ENCODE peak calls at places on chromosomes 1 and 21, in ten cellular contexts. One of them, this sample, is unnamed.
A peak's percentile ranks its signal among the peaks of the same experiment; 100 is the strongest.

GRCh38 chr1:154883919-154884867 is 14.1 kb upstream of the KCNN3 start:
- ATAC-seq in HCT116: no peak
- ATAC-seq in activated T-cell treated with anti-CD3 and anti-CD28 coated beads, Interleukin-2, amount 50 U/mL, for 4 hours: no peak
- ATAC-seq in left ventricle myocardium superior: peak; percentile 64
- ATAC-seq in activated CD8-positive, alpha-beta memory T cell treated with anti-CD3 and anti-CD28 coated beads, Interleukin-2, amount 10 ng/mL, durations not matched to agents 7 days and 5 days: no peak
- ATAC-seq in Right ventricle myocardium superior: peak; percentile 47
- ATAC-seq in aorta: no peak
- ATAC-seq in naive thymus-derived CD8-positive, alpha-beta T cell: no peak
- ATAC-seq in HepG2: no peak
- ATAC-seq in stimulated activated effector memory CD8-positive, alpha-beta T cell treated with anti-CD3 and anti-CD28 coated beads, Interleukin-12 subunit alpha, Interleukin-12 subunit beta, amount 100 ng/mL, for 72 hours: no peak
- ATAC-seq in this sample: no peak

GRCh38 chr1:107840746-107841145 is 124.2 kb downstream of the VAV3 start:
- ATAC-seq in naive thymus-derived CD8-positive, alpha-beta T cell: peak; percentile 37
- ATAC-seq in aorta: no peak
- ATAC-seq in left ventricle myocardium superior: peak; percentile 34
- ATAC-seq in HCT116: no peak
- ATAC-seq in activated T-cell treated with anti-CD3 and anti-CD28 coated beads, Interleukin-2, amount 50 U/mL, for 4 hours: no peak
- ATAC-seq in stimulated activated effector memory CD8-positive, alpha-beta T cell treated with anti-CD3 and anti-CD28 coated beads, Interleukin-12 subunit alpha, Interleukin-12 subunit beta, amount 100 ng/mL, for 72 hours: peak; percentile 56
- ATAC-seq in Right ventricle myocardium superior: no peak
- ATAC-seq in HepG2: no peak
- ATAC-seq in activated CD8-positive, alpha-beta memory T cell treated with anti-CD3 and anti-CD28 coated beads, Interleukin-2, amount 10 ng/mL, durations not matched to agents 7 days and 5 days: peak; percentile 39
- ATAC-seq in this sample: peak; percentile 71

GRCh38 chr1:42793824-42794223 is 9.0 kb downstream of the TMEM269 start:
- ATAC-seq in left ventricle myocardium superior: peak; percentile 22
- ATAC-seq in activated T-cell treated with anti-CD3 and anti-CD28 coated beads, Interleukin-2, amount 50 U/mL, for 4 hours: no peak
- ATAC-seq in HepG2: no peak
- ATAC-seq in Right ventricle myocardium superior: no peak
- ATAC-seq in stimulated activated effector memory CD8-positive, alpha-beta T cell treated with anti-CD3 and anti-CD28 coated beads, Interleukin-12 subunit alpha, Interleukin-12 subunit beta, amount 100 ng/mL, for 72 hours: no peak
- ATAC-seq in naive thymus-derived CD8-positive, alpha-beta T cell: no peak
- ATAC-seq in activated CD8-positive, alpha-beta memory T cell treated with anti-CD3 and anti-CD28 coated beads, Interleukin-2, amount 10 ng/mL, durations not matched to agents 7 days and 5 days: no peak
- ATAC-seq in aorta: peak; percentile 57
- ATAC-seq in HCT116: no peak
- ATAC-seq in this sample: no peak

GRCh38 chr1:92538413-92539061 is 51.8 kb upstream of the GFI1 start:
- ATAC-seq in naive thymus-derived CD8-positive, alpha-beta T cell: no peak
- ATAC-seq in aorta: no peak
- ATAC-seq in stimulated activated effector memory CD8-positive, alpha-beta T cell treated with anti-CD3 and anti-CD28 coated beads, Interleukin-12 subunit alpha, Interleukin-12 subunit beta, amount 100 ng/mL, for 72 hours: peak; percentile 83
- ATAC-seq in Right ventricle myocardium superior: no peak
- ATAC-seq in HCT116: no peak
- ATAC-seq in HepG2: no peak
- ATAC-seq in left ventricle myocardium superior: no peak
- ATAC-seq in activated CD8-positive, alpha-beta memory T cell treated with anti-CD3 and anti-CD28 coated beads, Interleukin-2, amount 10 ng/mL, durations not matched to agents 7 days and 5 days: peak; percentile 62
- ATAC-seq in activated T-cell treated with anti-CD3 and anti-CD28 coated beads, Interleukin-2, amount 50 U/mL, for 4 hours: peak; percentile 68
- ATAC-seq in this sample: peak; percentile 60

GRCh38 chr1:200671235-200671786 is 1.6 kb upstream of the DDX59 start:
- ATAC-seq in Right ventricle myocardium superior: no peak
- ATAC-seq in activated CD8-positive, alpha-beta memory T cell treated with anti-CD3 and anti-CD28 coated beads, Interleukin-2, amount 10 ng/mL, durations not matched to agents 7 days and 5 days: no peak
- ATAC-seq in activated T-cell treated with anti-CD3 and anti-CD28 coated beads, Interleukin-2, amount 50 U/mL, for 4 hours: no peak
- ATAC-seq in HepG2: no peak
- ATAC-seq in HCT116: no peak
- ATAC-seq in aorta: no peak
- ATAC-seq in naive thymus-derived CD8-positive, alpha-beta T cell: no peak
- ATAC-seq in left ventricle myocardium superior: no peak
- ATAC-seq in stimulated activated effector memory CD8-positive, alpha-beta T cell treated with anti-CD3 and anti-CD28 coated beads, Interleukin-12 subunit alpha, Interleukin-12 subunit beta, amount 100 ng/mL, for 72 hours: no peak
- ATAC-seq in this sample: no peak

GRCh38 chr1:103112535-103112934 is 4.2 kb upstream of the COL11A1 start:
- ATAC-seq in left ventricle myocardium superior: no peak
- ATAC-seq in naive thymus-derived CD8-positive, alpha-beta T cell: no peak
- ATAC-seq in aorta: no peak
- ATAC-seq in Right ventricle myocardium superior: no peak
- ATAC-seq in HepG2: no peak
- ATAC-seq in activated T-cell treated with anti-CD3 and anti-CD28 coated beads, Interleukin-2, amount 50 U/mL, for 4 hours: no peak
- ATAC-seq in stimulated activated effector memory CD8-positive, alpha-beta T cell treated with anti-CD3 and anti-CD28 coated beads, Interleukin-12 subunit alpha, Interleukin-12 subunit beta, amount 100 ng/mL, for 72 hours: no peak
- ATAC-seq in activated CD8-positive, alpha-beta memory T cell treated with anti-CD3 and anti-CD28 coated beads, Interleukin-2, amount 10 ng/mL, durations not matched to agents 7 days and 5 days: no peak
- ATAC-seq in HCT116: no peak
- ATAC-seq in this sample: no peak

GRCh38 chr1:232335261-232335660 is 294.7 kb downstream of the SIPA1L2 start:
- ATAC-seq in left ventricle myocardium superior: no peak
- ATAC-seq in Right ventricle myocardium superior: no peak
- ATAC-seq in HepG2: no peak
- ATAC-seq in naive thymus-derived CD8-positive, alpha-beta T cell: peak; percentile 98
- ATAC-seq in activated T-cell treated with anti-CD3 and anti-CD28 coated beads, Interleukin-2, amount 50 U/mL, for 4 hours: peak; percentile 25
- ATAC-seq in activated CD8-positive, alpha-beta memory T cell treated with anti-CD3 and anti-CD28 coated beads, Interleukin-2, amount 10 ng/mL, durations not matched to agents 7 days and 5 days: no peak
- ATAC-seq in aorta: no peak
- ATAC-seq in HCT116: no peak
- ATAC-seq in stimulated activated effector memory CD8-positive, alpha-beta T cell treated with anti-CD3 and anti-CD28 coated beads, Interleukin-12 subunit alpha, Interleukin-12 subunit beta, amount 100 ng/mL, for 72 hours: peak; percentile 45
- ATAC-seq in this sample: no peak

GRCh38 chr1:235631816-235632215 is 17.8 kb downstream of the GNG4 start:
- ATAC-seq in aorta: no peak
- ATAC-seq in HepG2: peak; percentile 43
- ATAC-seq in HCT116: no peak
- ATAC-seq in stimulated activated effector memory CD8-positive, alpha-beta T cell treated with anti-CD3 and anti-CD28 coated beads, Interleukin-12 subunit alpha, Interleukin-12 subunit beta, amount 100 ng/mL, for 72 hours: no peak
- ATAC-seq in left ventricle myocardium superior: no peak
- ATAC-seq in activated T-cell treated with anti-CD3 and anti-CD28 coated beads, Interleukin-2, amount 50 U/mL, for 4 hours: no peak
- ATAC-seq in Right ventricle myocardium superior: no peak
- ATAC-seq in activated CD8-positive, alpha-beta memory T cell treated with anti-CD3 and anti-CD28 coated beads, Interleukin-2, amount 10 ng/mL, durations not matched to agents 7 days and 5 days: no peak
- ATAC-seq in naive thymus-derived CD8-positive, alpha-beta T cell: no peak
- ATAC-seq in this sample: no peak

GRCh38 chr1:107867892-107868291 is 97.1 kb downstream of the VAV3 start:
- ATAC-seq in Right ventricle myocardium superior: no peak
- ATAC-seq in activated CD8-positive, alpha-beta memory T cell treated with anti-CD3 and anti-CD28 coated beads, Interleukin-2, amount 10 ng/mL, durations not matched to agents 7 days and 5 days: no peak
- ATAC-seq in HCT116: no peak
- ATAC-seq in aorta: no peak
- ATAC-seq in naive thymus-derived CD8-positive, alpha-beta T cell: no peak
- ATAC-seq in left ventricle myocardium superior: no peak
- ATAC-seq in stimulated activated effector memory CD8-positive, alpha-beta T cell treated with anti-CD3 and anti-CD28 coated beads, Interleukin-12 subunit alpha, Interleukin-12 subunit beta, amount 100 ng/mL, for 72 hours: no peak
- ATAC-seq in activated T-cell treated with anti-CD3 and anti-CD28 coated beads, Interleukin-2, amount 50 U/mL, for 4 hours: no peak
- ATAC-seq in HepG2: no peak
- ATAC-seq in this sample: no peak

GRCh38 chr1:31416101-31416736 is 3.2 kb downstream of the SERINC2 start:
- ATAC-seq in activated T-cell treated with anti-CD3 and anti-CD28 coated beads, Interleukin-2, amount 50 U/mL, for 4 hours: no peak
- ATAC-seq in stimulated activated effector memory CD8-positive, alpha-beta T cell treated with anti-CD3 and anti-CD28 coated beads, Interleukin-12 subunit alpha, Interleukin-12 subunit beta, amount 100 ng/mL, for 72 hours: no peak
- ATAC-seq in aorta: no peak
- ATAC-seq in activated CD8-positive, alpha-beta memory T cell treated with anti-CD3 and anti-CD28 coated beads, Interleukin-2, amount 10 ng/mL, durations not matched to agents 7 days and 5 days: no peak
- ATAC-seq in HepG2: no peak
- ATAC-seq in HCT116: no peak
- ATAC-seq in naive thymus-derived CD8-positive, alpha-beta T cell: no peak
- ATAC-seq in Right ventricle myocardium superior: no peak
- ATAC-seq in left ventricle myocardium superior: no peak
- ATAC-seq in this sample: no peak

GRCh38 chr1:159535907-159536306 is at the start of gene OR10J5:
- ATAC-seq in HepG2: no peak
- ATAC-seq in HCT116: no peak
- ATAC-seq in stimulated activated effector memory CD8-positive, alpha-beta T cell treated with anti-CD3 and anti-CD28 coated beads, Interleukin-12 subunit alpha, Interleukin-12 subunit beta, amount 100 ng/mL, for 72 hours: no peak
- ATAC-seq in activated CD8-positive, alpha-beta memory T cell treated with anti-CD3 and anti-CD28 coated beads, Interleukin-2, amount 10 ng/mL, durations not matched to agents 7 days and 5 days: no peak
- ATAC-seq in left ventricle myocardium superior: no peak
- ATAC-seq in Right ventricle myocardium superior: no peak
- ATAC-seq in naive thymus-derived CD8-positive, alpha-beta T cell: no peak
- ATAC-seq in activated T-cell treated with anti-CD3 and anti-CD28 coated beads, Interleukin-2, amount 50 U/mL, for 4 hours: no peak
- ATAC-seq in aorta: no peak
- ATAC-seq in this sample: no peak

GRCh38 chr1:93864175-93864574 is 14.8 kb downstream of the DNTTIP2 start:
- ATAC-seq in stimulated activated effector memory CD8-positive, alpha-beta T cell treated with anti-CD3 and anti-CD28 coated beads, Interleukin-12 subunit alpha, Interleukin-12 subunit beta, amount 100 ng/mL, for 72 hours: no peak
- ATAC-seq in activated T-cell treated with anti-CD3 and anti-CD28 coated beads, Interleukin-2, amount 50 U/mL, for 4 hours: no peak
- ATAC-seq in HepG2: no peak
- ATAC-seq in aorta: no peak
- ATAC-seq in HCT116: no peak
- ATAC-seq in left ventricle myocardium superior: no peak
- ATAC-seq in activated CD8-positive, alpha-beta memory T cell treated with anti-CD3 and anti-CD28 coated beads, Interleukin-2, amount 10 ng/mL, durations not matched to agents 7 days and 5 days: no peak
- ATAC-seq in Right ventricle myocardium superior: no peak
- ATAC-seq in naive thymus-derived CD8-positive, alpha-beta T cell: no peak
- ATAC-seq in this sample: no peak

GRCh38 chr1:61287734-61288133 is 205.4 kb downstream of the NFIA start:
- ATAC-seq in left ventricle myocardium superior: no peak
- ATAC-seq in aorta: peak; percentile 33
- ATAC-seq in stimulated activated effector memory CD8-positive, alpha-beta T cell treated with anti-CD3 and anti-CD28 coated beads, Interleukin-12 subunit alpha, Interleukin-12 subunit beta, amount 100 ng/mL, for 72 hours: no peak
- ATAC-seq in activated CD8-positive, alpha-beta memory T cell treated with anti-CD3 and anti-CD28 coated beads, Interleukin-2, amount 10 ng/mL, durations not matched to agents 7 days and 5 days: no peak
- ATAC-seq in HCT116: peak; percentile 71
- ATAC-seq in Right ventricle myocardium superior: no peak
- ATAC-seq in HepG2: no peak
- ATAC-seq in activated T-cell treated with anti-CD3 and anti-CD28 coated beads, Interleukin-2, amount 50 U/mL, for 4 hours: no peak
- ATAC-seq in naive thymus-derived CD8-positive, alpha-beta T cell: no peak
- ATAC-seq in this sample: no peak

GRCh38 chr1:37811027-37811655 is 3.1 kb upstream of the YRDC start:
- ATAC-seq in HCT116: peak; percentile 49
- ATAC-seq in left ventricle myocardium superior: no peak
- ATAC-seq in Right ventricle myocardium superior: no peak
- ATAC-seq in aorta: no peak
- ATAC-seq in activated CD8-positive, alpha-beta memory T cell treated with anti-CD3 and anti-CD28 coated beads, Interleukin-2, amount 10 ng/mL, durations not matched to agents 7 days and 5 days: no peak
- ATAC-seq in activated T-cell treated with anti-CD3 and anti-CD28 coated beads, Interleukin-2, amount 50 U/mL, for 4 hours: no peak
- ATAC-seq in HepG2: peak; percentile 39
- ATAC-seq in naive thymus-derived CD8-positive, alpha-beta T cell: peak; percentile 36
- ATAC-seq in stimulated activated effector memory CD8-positive, alpha-beta T cell treated with anti-CD3 and anti-CD28 coated beads, Interleukin-12 subunit alpha, Interleukin-12 subunit beta, amount 100 ng/mL, for 72 hours: peak; percentile 31
- ATAC-seq in this sample: no peak

GRCh38 chr1:235050911-235051360 is 77.7 kb downstream of the TOMM20 start:
- ATAC-seq in stimulated activated effector memory CD8-positive, alpha-beta T cell treated with anti-CD3 and anti-CD28 coated beads, Interleukin-12 subunit alpha, Interleukin-12 subunit beta, amount 100 ng/mL, for 72 hours: peak; percentile 68
- ATAC-seq in left ventricle myocardium superior: peak; percentile 37
- ATAC-seq in HepG2: peak; percentile 14
- ATAC-seq in HCT116: no peak
- ATAC-seq in naive thymus-derived CD8-positive, alpha-beta T cell: no peak
- ATAC-seq in Right ventricle myocardium superior: peak; percentile 23
- ATAC-seq in aorta: peak; percentile 68
- ATAC-seq in activated T-cell treated with anti-CD3 and anti-CD28 coated beads, Interleukin-2, amount 50 U/mL, for 4 hours: no peak
- ATAC-seq in activated CD8-positive, alpha-beta memory T cell treated with anti-CD3 and anti-CD28 coated beads, Interleukin-2, amount 10 ng/mL, durations not matched to agents 7 days and 5 days: no peak
- ATAC-seq in this sample: peak; percentile 52

GRCh38 chr1:180571060-180571831 is 12.5 kb downstream of the OVAAL start:
- ATAC-seq in stimulated activated effector memory CD8-positive, alpha-beta T cell treated with anti-CD3 and anti-CD28 coated beads, Interleukin-12 subunit alpha, Interleukin-12 subunit beta, amount 100 ng/mL, for 72 hours: no peak
- ATAC-seq in aorta: peak; percentile 52
- ATAC-seq in Right ventricle myocardium superior: no peak
- ATAC-seq in activated CD8-positive, alpha-beta memory T cell treated with anti-CD3 and anti-CD28 coated beads, Interleukin-2, amount 10 ng/mL, durations not matched to agents 7 days and 5 days: no peak
- ATAC-seq in HCT116: no peak
- ATAC-seq in naive thymus-derived CD8-positive, alpha-beta T cell: no peak
- ATAC-seq in activated T-cell treated with anti-CD3 and anti-CD28 coated beads, Interleukin-2, amount 50 U/mL, for 4 hours: no peak
- ATAC-seq in left ventricle myocardium superior: no peak
- ATAC-seq in HepG2: no peak
- ATAC-seq in this sample: no peak

GRCh38 chr21:42009831-42010506 is at the start of gene ZBTB21:
- ATAC-seq in HepG2: peak; percentile 87
- ATAC-seq in stimulated activated effector memory CD8-positive, alpha-beta T cell treated with anti-CD3 and anti-CD28 coated beads, Interleukin-12 subunit alpha, Interleukin-12 subunit beta, amount 100 ng/mL, for 72 hours: peak; percentile 91
- ATAC-seq in Right ventricle myocardium superior: peak; percentile 97
- ATAC-seq in activated T-cell treated with anti-CD3 and anti-CD28 coated beads, Interleukin-2, amount 50 U/mL, for 4 hours: peak; percentile 85
- ATAC-seq in activated CD8-positive, alpha-beta memory T cell treated with anti-CD3 and anti-CD28 coated beads, Interleukin-2, amount 10 ng/mL, durations not matched to agents 7 days and 5 days: peak; percentile 91
- ATAC-seq in HCT116: peak; percentile 91
- ATAC-seq in left ventricle myocardium superior: peak; percentile 98
- ATAC-seq in aorta: peak; percentile 97
- ATAC-seq in naive thymus-derived CD8-positive, alpha-beta T cell: peak; percentile 76
- ATAC-seq in this sample: peak; percentile 91

GRCh38 chr1:235275223-235275622 is 52.8 kb downstream of the ARID4B start:
- ATAC-seq in HCT116: no peak
- ATAC-seq in HepG2: no peak
- ATAC-seq in left ventricle myocardium superior: no peak
- ATAC-seq in aorta: no peak
- ATAC-seq in naive thymus-derived CD8-positive, alpha-beta T cell: peak; percentile 74
- ATAC-seq in Right ventricle myocardium superior: no peak
- ATAC-seq in activated CD8-positive, alpha-beta memory T cell treated with anti-CD3 and anti-CD28 coated beads, Interleukin-2, amount 10 ng/mL, durations not matched to agents 7 days and 5 days: peak; percentile 66
- ATAC-seq in activated T-cell treated with anti-CD3 and anti-CD28 coated beads, Interleukin-2, amount 50 U/mL, for 4 hours: peak; percentile 45
- ATAC-seq in stimulated activated effector memory CD8-positive, alpha-beta T cell treated with anti-CD3 and anti-CD28 coated beads, Interleukin-12 subunit alpha, Interleukin-12 subunit beta, amount 100 ng/mL, for 72 hours: peak; percentile 54
- ATAC-seq in this sample: peak; percentile 94

GRCh38 chr1:12448746-12449177 is 169.2 kb downstream of the DHRS3 start:
- ATAC-seq in HepG2: no peak
- ATAC-seq in HCT116: no peak
- ATAC-seq in aorta: peak; percentile 82
- ATAC-seq in activated CD8-positive, alpha-beta memory T cell treated with anti-CD3 and anti-CD28 coated beads, Interleukin-2, amount 10 ng/mL, durations not matched to agents 7 days and 5 days: no peak
- ATAC-seq in naive thymus-derived CD8-positive, alpha-beta T cell: no peak
- ATAC-seq in Right ventricle myocardium superior: peak; percentile 53
- ATAC-seq in activated T-cell treated with anti-CD3 and anti-CD28 coated beads, Interleukin-2, amount 50 U/mL, for 4 hours: no peak
- ATAC-seq in stimulated activated effector memory CD8-positive, alpha-beta T cell treated with anti-CD3 and anti-CD28 coated beads, Interleukin-12 subunit alpha, Interleukin-12 subunit beta, amount 100 ng/mL, for 72 hours: no peak
- ATAC-seq in left ventricle myocardium superior: peak; percentile 53
- ATAC-seq in this sample: no peak

GRCh38 chr1:18868801-18869424 is 9.5 kb upstream of the TAS1R2 start:
- ATAC-seq in naive thymus-derived CD8-positive, alpha-beta T cell: no peak
- ATAC-seq in HepG2: peak; percentile 7
- ATAC-seq in stimulated activated effector memory CD8-positive, alpha-beta T cell treated with anti-CD3 and anti-CD28 coated beads, Interleukin-12 subunit alpha, Interleukin-12 subunit beta, amount 100 ng/mL, for 72 hours: no peak
- ATAC-seq in activated T-cell treated with anti-CD3 and anti-CD28 coated beads, Interleukin-2, amount 50 U/mL, for 4 hours: no peak
- ATAC-seq in activated CD8-positive, alpha-beta memory T cell treated with anti-CD3 and anti-CD28 coated beads, Interleukin-2, amount 10 ng/mL, durations not matched to agents 7 days and 5 days: no peak
- ATAC-seq in HCT116: no peak
- ATAC-seq in aorta: no peak
- ATAC-seq in Right ventricle myocardium superior: no peak
- ATAC-seq in left ventricle myocardium superior: no peak
- ATAC-seq in this sample: no peak

GRCh38 chr1:215147024-215147423 is 64.5 kb downstream of the KCNK2 start:
- ATAC-seq in naive thymus-derived CD8-positive, alpha-beta T cell: no peak
- ATAC-seq in activated CD8-positive, alpha-beta memory T cell treated with anti-CD3 and anti-CD28 coated beads, Interleukin-2, amount 10 ng/mL, durations not matched to agents 7 days and 5 days: no peak
- ATAC-seq in left ventricle myocardium superior: no peak
- ATAC-seq in Right ventricle myocardium superior: no peak
- ATAC-seq in activated T-cell treated with anti-CD3 and anti-CD28 coated beads, Interleukin-2, amount 50 U/mL, for 4 hours: no peak
- ATAC-seq in HepG2: no peak
- ATAC-seq in HCT116: no peak
- ATAC-seq in stimulated activated effector memory CD8-positive, alpha-beta T cell treated with anti-CD3 and anti-CD28 coated beads, Interleukin-12 subunit alpha, Interleukin-12 subunit beta, amount 100 ng/mL, for 72 hours: no peak
- ATAC-seq in aorta: no peak
- ATAC-seq in this sample: no peak

GRCh38 chr1:247451388-247452010 is 6.4 kb downstream of the OR2B11 start:
- ATAC-seq in stimulated activated effector memory CD8-positive, alpha-beta T cell treated with anti-CD3 and anti-CD28 coated beads, Interleukin-12 subunit alpha, Interleukin-12 subunit beta, amount 100 ng/mL, for 72 hours: peak; percentile 28
- ATAC-seq in activated T-cell treated with anti-CD3 and anti-CD28 coated beads, Interleukin-2, amount 50 U/mL, for 4 hours: no peak
- ATAC-seq in HCT116: no peak
- ATAC-seq in left ventricle myocardium superior: no peak
- ATAC-seq in aorta: no peak
- ATAC-seq in Right ventricle myocardium superior: no peak
- ATAC-seq in activated CD8-positive, alpha-beta memory T cell treated with anti-CD3 and anti-CD28 coated beads, Interleukin-2, amount 10 ng/mL, durations not matched to agents 7 days and 5 days: no peak
- ATAC-seq in HepG2: peak; percentile 22
- ATAC-seq in naive thymus-derived CD8-positive, alpha-beta T cell: no peak
- ATAC-seq in this sample: peak; percentile 8

GRCh38 chr1:160942926-160943325 is 11.7 kb downstream of the ITLN2 start:
- ATAC-seq in activated CD8-positive, alpha-beta memory T cell treated with anti-CD3 and anti-CD28 coated beads, Interleukin-2, amount 10 ng/mL, durations not matched to agents 7 days and 5 days: no peak
- ATAC-seq in activated T-cell treated with anti-CD3 and anti-CD28 coated beads, Interleukin-2, amount 50 U/mL, for 4 hours: no peak
- ATAC-seq in left ventricle myocardium superior: no peak
- ATAC-seq in aorta: no peak
- ATAC-seq in stimulated activated effector memory CD8-positive, alpha-beta T cell treated with anti-CD3 and anti-CD28 coated beads, Interleukin-12 subunit alpha, Interleukin-12 subunit beta, amount 100 ng/mL, for 72 hours: no peak
- ATAC-seq in Right ventricle myocardium superior: no peak
- ATAC-seq in HCT116: peak; percentile 98
- ATAC-seq in naive thymus-derived CD8-positive, alpha-beta T cell: no peak
- ATAC-seq in HepG2: peak; percentile 87
- ATAC-seq in this sample: no peak

GRCh38 chr1:25040122-25040685 is 110.1 kb upstream of the RUNX3 start:
- ATAC-seq in activated T-cell treated with anti-CD3 and anti-CD28 coated beads, Interleukin-2, amount 50 U/mL, for 4 hours: no peak
- ATAC-seq in left ventricle myocardium superior: no peak
- ATAC-seq in HepG2: no peak
- ATAC-seq in naive thymus-derived CD8-positive, alpha-beta T cell: no peak
- ATAC-seq in Right ventricle myocardium superior: no peak
- ATAC-seq in HCT116: no peak
- ATAC-seq in stimulated activated effector memory CD8-positive, alpha-beta T cell treated with anti-CD3 and anti-CD28 coated beads, Interleukin-12 subunit alpha, Interleukin-12 subunit beta, amount 100 ng/mL, for 72 hours: no peak
- ATAC-seq in aorta: no peak
- ATAC-seq in activated CD8-positive, alpha-beta memory T cell treated with anti-CD3 and anti-CD28 coated beads, Interleukin-2, amount 10 ng/mL, durations not matched to agents 7 days and 5 days: no peak
- ATAC-seq in this sample: no peak

GRCh38 chr1:207054476-207054875 is 1.4 kb downstream of the PFKFB2 start:
- ATAC-seq in activated T-cell treated with anti-CD3 and anti-CD28 coated beads, Interleukin-2, amount 50 U/mL, for 4 hours: no peak
- ATAC-seq in naive thymus-derived CD8-positive, alpha-beta T cell: no peak
- ATAC-seq in stimulated activated effector memory CD8-positive, alpha-beta T cell treated with anti-CD3 and anti-CD28 coated beads, Interleukin-12 subunit alpha, Interleukin-12 subunit beta, amount 100 ng/mL, for 72 hours: no peak
- ATAC-seq in aorta: no peak
- ATAC-seq in HCT116: no peak
- ATAC-seq in activated CD8-positive, alpha-beta memory T cell treated with anti-CD3 and anti-CD28 coated beads, Interleukin-2, amount 10 ng/mL, durations not matched to agents 7 days and 5 days: no peak
- ATAC-seq in Right ventricle myocardium superior: no peak
- ATAC-seq in left ventricle myocardium superior: no peak
- ATAC-seq in HepG2: no peak
- ATAC-seq in this sample: peak; percentile 34

GRCh38 chr1:92096317-92096716 is 16.2 kb downstream of the BTBD8 start:
- ATAC-seq in HCT116: no peak
- ATAC-seq in naive thymus-derived CD8-positive, alpha-beta T cell: no peak
- ATAC-seq in stimulated activated effector memory CD8-positive, alpha-beta T cell treated with anti-CD3 and anti-CD28 coated beads, Interleukin-12 subunit alpha, Interleukin-12 subunit beta, amount 100 ng/mL, for 72 hours: peak; percentile 96
- ATAC-seq in left ventricle myocardium superior: no peak
- ATAC-seq in activated T-cell treated with anti-CD3 and anti-CD28 coated beads, Interleukin-2, amount 50 U/mL, for 4 hours: peak; percentile 50
- ATAC-seq in aorta: no peak
- ATAC-seq in HepG2: no peak
- ATAC-seq in activated CD8-positive, alpha-beta memory T cell treated with anti-CD3 and anti-CD28 coated beads, Interleukin-2, amount 10 ng/mL, durations not matched to agents 7 days and 5 days: peak; percentile 6
- ATAC-seq in Right ventricle myocardium superior: no peak
- ATAC-seq in this sample: no peak

GRCh38 chr1:24874056-24874455 is 56.0 kb downstream of the RUNX3 start:
- ATAC-seq in Right ventricle myocardium superior: no peak
- ATAC-seq in aorta: no peak
- ATAC-seq in left ventricle myocardium superior: no peak
- ATAC-seq in HepG2: no peak
- ATAC-seq in activated T-cell treated with anti-CD3 and anti-CD28 coated beads, Interleukin-2, amount 50 U/mL, for 4 hours: no peak
- ATAC-seq in stimulated activated effector memory CD8-positive, alpha-beta T cell treated with anti-CD3 and anti-CD28 coated beads, Interleukin-12 subunit alpha, Interleukin-12 subunit beta, amount 100 ng/mL, for 72 hours: no peak
- ATAC-seq in HCT116: no peak
- ATAC-seq in activated CD8-positive, alpha-beta memory T cell treated with anti-CD3 and anti-CD28 coated beads, Interleukin-2, amount 10 ng/mL, durations not matched to agents 7 days and 5 days: no peak
- ATAC-seq in naive thymus-derived CD8-positive, alpha-beta T cell: no peak
- ATAC-seq in this sample: no peak

GRCh38 chr1:15680614-15681345 is 3.3 kb upstream of the PLEKHM2 start:
- ATAC-seq in HCT116: no peak
- ATAC-seq in aorta: peak; percentile 66
- ATAC-seq in HepG2: peak; percentile 9
- ATAC-seq in activated CD8-positive, alpha-beta memory T cell treated with anti-CD3 and anti-CD28 coated beads, Interleukin-2, amount 10 ng/mL, durations not matched to agents 7 days and 5 days: no peak
- ATAC-seq in activated T-cell treated with anti-CD3 and anti-CD28 coated beads, Interleukin-2, amount 50 U/mL, for 4 hours: peak; percentile 39
- ATAC-seq in naive thymus-derived CD8-positive, alpha-beta T cell: no peak
- ATAC-seq in left ventricle myocardium superior: no peak
- ATAC-seq in stimulated activated effector memory CD8-positive, alpha-beta T cell treated with anti-CD3 and anti-CD28 coated beads, Interleukin-12 subunit alpha, Interleukin-12 subunit beta, amount 100 ng/mL, for 72 hours: peak; percentile 74
- ATAC-seq in Right ventricle myocardium superior: no peak
- ATAC-seq in this sample: no peak